ENCODE peak calls at places on chromosomes 5 and 9, in six cellular contexts. O is CD4-positive, alpha-beta memory T cell; S is aorta; Y is right lobe of liver; J is body of pancreas; F is mesendoderm. X is an unnamed sample.

GRCh38 chr5:142439208-142439607 is 114.4 kb upstream of the SPRY4 start:
- DNase-seq in O (no peak), S (no peak), Y (no peak), J (peak), F (no peak), X (no peak)

GRCh38 chr9:127419306-127419705 is 4.9 kb upstream of the ZNF79 start:
- DNase-seq in O (no peak), S (no peak), Y (no peak), J (no peak), F (no peak), X (no peak)

GRCh38 chr9:95409650-95410426 is 92.3 kb upstream of the FANCC start:
- DNase-seq in O (no peak), S (no peak), Y (no peak), J (no peak), F (peak), X (no peak)

GRCh38 chr5:9125852-9126251 is 420.0 kb downstream of the SEMA5A start:
- DNase-seq in O (no peak), S (no peak), Y (no peak), J (no peak), F (no peak), X (no peak)

GRCh38 chr9:114611516-114612271 is 603 bp downstream of the TMEM268 start:
- DNase-seq in O (peak), S (peak), Y (peak), J (peak), F (peak), X (peak)

GRCh38 chr5:180259260-180259611 is 32.6 kb downstream of the MAPK9 start:
- DNase-seq in O (no peak), S (no peak), Y (no peak), J (no peak), F (peak), X (no peak)

GRCh38 chr9:33354651-33355211 is 47.6 kb downstream of the AQP7 start:
- DNase-seq in O (peak), S (no peak), Y (no peak), J (peak), F (no peak), X (no peak)

GRCh38 chr5:169467382-169467781 is 116.2 kb upstream of the SPDL1 start:
- DNase-seq in O (no peak), S (no peak), Y (no peak), J (no peak), F (no peak), X (no peak)

GRCh38 chr9:19229725-19230355 is 653 bp upstream of the DENND4C start:
- DNase-seq in O (peak), S (peak), Y (no peak), J (no peak), F (peak), X (no peak)

GRCh38 chr9:98121096-98121495 is 2.1 kb upstream of the TRIM14 start:
- DNase-seq in O (peak), S (no peak), Y (no peak), J (no peak), F (no peak), X (no peak)

GRCh38 chr5:16741007-16741406 is 124.2 kb upstream of the RETREG1 start:
- DNase-seq in O (no peak), S (no peak), Y (no peak), J (no peak), F (no peak), X (no peak)

GRCh38 chr9:33988219-33988890 is 60.3 kb downstream of the UBAP2 start:
- DNase-seq in O (no peak), S (no peak), Y (no peak), J (no peak), F (no peak), X (no peak)

GRCh38 chr9:126159661-126160060 is 167.0 kb upstream of the MVB12B start:
- DNase-seq in O (no peak), S (no peak), Y (no peak), J (no peak), F (no peak), X (no peak)

GRCh38 chr5:143807401-143807800 is 4.6 kb upstream of the HMHB1 start:
- DNase-seq in O (no peak), S (no peak), Y (no peak), J (no peak), F (no peak), X (no peak)

GRCh38 chr5:178272591-178272990 is 40.0 kb upstream of the PHYKPL start:
- DNase-seq in O (no peak), S (no peak), Y (no peak), J (no peak), F (no peak), X (no peak)

GRCh38 chr5:133905494-133905893 is 62.9 kb downstream of the C5orf15 start:
- DNase-seq in O (no peak), S (no peak), Y (no peak), J (no peak), F (peak), X (no peak)

GRCh38 chr5:133907075-133907474 is 61.4 kb downstream of the C5orf15 start:
- DNase-seq in O (no peak), S (no peak), Y (no peak), J (peak), F (no peak), X (no peak)

GRCh38 chr5:133906303-133906702 is 62.1 kb downstream of the C5orf15 start:
- DNase-seq in O (no peak), S (no peak), Y (no peak), J (no peak), F (no peak), X (no peak)

GRCh38 chr5:133902521-133903118 is 65.8 kb downstream of the C5orf15 start:
- DNase-seq in O (no peak), S (no peak), Y (no peak), J (no peak), F (peak), X (no peak)

DNA sequence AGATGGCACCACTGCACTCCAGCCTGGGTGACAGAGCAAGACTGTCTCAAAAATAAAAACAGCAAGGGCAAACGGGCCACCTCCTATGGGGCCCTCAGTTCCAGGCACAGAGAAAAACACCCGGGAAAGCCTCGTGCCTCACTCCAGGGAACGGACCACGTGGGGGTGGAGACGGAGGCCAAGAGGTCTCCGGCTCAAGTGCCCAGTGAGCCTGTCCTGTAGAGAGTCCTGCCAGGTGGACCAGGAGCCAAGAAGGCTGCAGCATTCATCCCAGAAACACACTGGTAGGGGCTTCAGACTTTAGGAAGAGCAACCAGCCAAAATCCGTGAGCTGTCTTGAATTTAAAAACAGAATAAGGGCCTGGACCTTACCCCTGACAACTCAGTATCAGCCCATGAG is 63.8 kb downstream of the C5orf15 start:
- DNase-seq in O (no peak), S (no peak), Y (no peak), J (no peak), F (no peak), X (no peak)
- H3K27ac ChIP-seq in O (no peak), S (no peak), Y (no peak), J (no peak), F (no peak), X (no peak)

DNA sequence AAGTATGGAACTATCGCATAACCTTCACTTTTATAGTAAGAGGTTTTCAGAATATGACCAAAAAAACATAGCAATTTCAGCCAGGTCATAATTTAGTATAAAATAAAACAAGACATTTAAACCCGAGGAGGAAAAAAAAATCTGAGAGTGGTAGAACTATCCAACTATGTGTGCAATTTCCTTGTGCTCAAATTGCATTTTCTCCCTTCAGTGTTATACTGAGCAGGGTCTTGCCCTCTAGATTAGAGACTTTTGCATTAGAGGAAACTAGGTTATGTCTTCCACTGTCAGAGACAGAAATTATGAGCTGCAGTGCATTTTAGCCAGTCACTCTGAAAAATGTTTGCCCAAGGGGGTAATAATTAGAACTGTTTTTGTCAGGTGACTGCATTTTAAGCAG is 330.6 kb downstream of the NR2F1-AS1 start:
- DNase-seq in O (no peak), S (no peak), Y (no peak), J (no peak), F (no peak), X (no peak)
- H3K27ac ChIP-seq in O (no peak), S (no peak), Y (no peak), J (no peak), F (no peak), X (no peak)

DNA sequence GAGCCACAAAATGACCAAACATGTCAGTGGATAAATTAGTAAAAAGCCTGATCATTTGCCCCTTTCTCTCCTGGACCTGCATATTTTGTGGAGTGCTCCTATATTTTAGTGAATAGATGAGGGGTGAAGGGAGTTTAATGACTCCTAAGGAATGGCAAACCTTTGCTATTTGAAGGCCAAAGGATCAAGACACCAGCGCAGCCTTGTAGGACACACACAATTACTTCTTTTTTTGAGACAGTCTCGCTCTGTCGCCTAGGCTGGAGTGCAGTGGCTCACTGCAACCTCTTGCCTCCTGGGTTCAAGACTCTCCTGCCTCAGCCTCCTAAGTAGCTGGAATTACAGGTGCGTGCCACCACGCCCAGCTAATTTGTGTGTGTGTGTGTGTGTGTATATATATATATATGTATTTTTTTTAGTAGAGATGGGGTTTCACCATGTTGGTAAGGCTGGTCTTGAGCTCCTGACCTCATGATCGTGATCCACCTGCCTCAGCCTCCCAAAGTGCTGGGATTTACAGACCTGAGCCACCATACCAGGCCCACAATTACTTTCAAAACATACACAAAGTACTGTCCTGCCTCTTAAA is 60.5 kb downstream of the CSNK1A1 start:
- DNase-seq in O (no peak), S (no peak), Y (no peak), J (no peak), F (no peak), X (no peak)
- H3K27ac ChIP-seq in O (no peak), S (peak), Y (no peak), J (no peak), F (no peak), X (no peak)

GRCh38 chr9:36765077-36765390 is 192.3 kb downstream of the MELK start:
- DNase-seq in O (no peak), S (peak), Y (no peak), J (no peak), F (peak), X (no peak)

GRCh38 chr9:36762958-36763357 is 190.3 kb downstream of the MELK start:
- DNase-seq in O (no peak), S (peak), Y (no peak), J (no peak), F (peak), X (no peak)

GRCh38 chr9:36764364-36765076 is 191.8 kb downstream of the MELK start:
- DNase-seq in O (no peak), S (peak), Y (no peak), J (no peak), F (peak), X (no peak)

GRCh38 chr9:36763778-36764177 is 191.1 kb downstream of the MELK start:
- DNase-seq in O (no peak), S (no peak), Y (no peak), J (no peak), F (no peak), X (no peak)

DNA sequence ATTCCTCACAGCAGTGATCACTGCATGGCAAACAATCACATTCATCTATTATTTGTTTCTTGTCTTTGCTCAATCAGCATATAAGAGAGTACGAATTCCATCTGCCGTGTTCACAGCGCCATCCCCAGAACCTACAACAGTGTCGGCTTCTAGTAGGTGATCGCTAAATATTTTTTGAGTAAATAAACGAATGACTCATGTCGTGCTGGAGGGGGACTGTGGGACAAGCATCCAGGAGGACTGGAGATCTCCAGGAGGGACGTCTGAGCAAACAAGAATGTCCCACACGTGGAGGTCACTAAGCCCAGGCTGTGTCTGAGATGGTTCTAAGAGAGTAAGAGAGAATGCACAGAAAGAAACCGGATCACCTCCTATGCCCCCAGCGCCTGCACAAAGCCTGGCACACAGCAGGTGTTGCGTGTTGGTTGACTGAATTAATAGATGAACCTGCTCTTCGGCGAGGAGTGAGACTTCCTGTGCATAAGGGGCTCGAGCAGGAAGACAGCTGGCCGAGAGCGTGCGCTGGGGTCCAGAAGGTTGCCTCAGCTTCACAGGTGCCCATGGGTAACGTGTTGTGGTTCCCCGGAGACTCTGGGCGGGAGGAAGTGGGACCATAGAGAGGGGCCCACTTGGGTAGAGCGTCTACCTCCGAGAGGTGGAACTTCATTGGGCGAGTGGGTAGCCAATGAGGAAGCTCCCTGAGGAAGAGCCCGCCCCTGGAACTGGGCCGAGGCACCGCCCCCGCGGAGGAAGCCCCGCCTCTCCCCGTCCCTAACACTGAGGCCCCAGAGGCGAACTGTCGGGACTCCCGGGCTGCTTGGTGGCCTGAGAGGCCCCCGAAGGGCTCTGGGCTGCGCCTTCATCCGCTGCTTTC is 193.0 kb downstream of the MELK start:
- DNase-seq in O (peak), S (peak), Y (no peak), J (peak), F (peak), X (peak)
- H3K27ac ChIP-seq in O (peak), S (no peak), Y (no peak), J (no peak), F (no peak), X (peak)

GRCh38 chr5:123429993-123430392 is 6.8 kb upstream of the CEP120 start:
- DNase-seq in O (no peak), S (no peak), Y (no peak), J (peak), F (no peak), X (no peak)
- H3K27ac ChIP-seq in O (no peak), S (no peak), Y (peak), J (no peak), F (no peak), X (no peak)

X was measured in substantia nigra.